ENCODE peak calls at places on chromosome 10, in ten cellular contexts. G is activated T-cell treated with anti-CD3 and anti-CD28 coated beads, Interleukin-2, amount 50 U/mL, for 4 hours; A is midbrain; L is HuH-7.5; E is B cell; N is activated B cell treated with CpG ODN at 0.5 μM for 24 hours; M is RWPE1; Y is neural progenitor cell; K is HFFc6; I is naive thymus-derived CD8-positive, alpha-beta T cell. X is an unnamed sample.

GRCh38 chr10:63396123-63396719 is 69.6 kb downstream of the JMJD1C start:
- DNase-seq in G (no peak), A (no peak), L (no peak), E (no peak), N (no peak), M (no peak), Y (no peak), K (no peak), I (no peak), X (no peak)

GRCh38 chr10:127549009-127549408 is at the start of gene NPS:
- DNase-seq in G (no peak), A (no peak), L (no peak), E (no peak), N (no peak), M (no peak), Y (no peak), K (no peak), I (no peak), X (no peak)

GRCh38 chr10:132447446-132448247 is 50.6 kb downstream of the PWWP2B start:
- DNase-seq in G (peak), A (no peak), L (no peak), E (peak), N (peak), M (peak), Y (peak), K (peak), I (peak), X (no peak)

GRCh38 chr10:118394557-118395194 is 52.6 kb upstream of the FAM204A start:
- DNase-seq in G (no peak), A (no peak), L (no peak), E (no peak), N (no peak), M (no peak), Y (no peak), K (no peak), I (no peak), X (no peak)

GRCh38 chr10:109875151-109875568 is 48.2 kb downstream of the XPNPEP1 start:
- DNase-seq in G (no peak), A (no peak), L (no peak), E (no peak), N (no peak), M (no peak), Y (no peak), K (no peak), I (no peak), X (no peak)

GRCh38 chr10:49047128-49047639 is 68.1 kb downstream of the VSTM4 start:
- DNase-seq in G (no peak), A (no peak), L (no peak), E (no peak), N (no peak), M (no peak), Y (no peak), K (no peak), I (no peak), X (no peak)

GRCh38 chr10:73577788-73578187 is 13.4 kb downstream of the USP54 start:
- DNase-seq in G (no peak), A (peak), L (no peak), E (no peak), N (no peak), M (no peak), Y (peak), K (no peak), I (no peak), X (no peak)

GRCh38 chr10:127013696-127014095 is 108.5 kb downstream of the DOCK1 start:
- DNase-seq in G (no peak), A (no peak), L (no peak), E (no peak), N (no peak), M (no peak), Y (no peak), K (no peak), I (no peak), X (no peak)

GRCh38 chr10:61397175-61397986 is 55.8 kb downstream of the TMEM26 start:
- DNase-seq in G (no peak), A (peak), L (no peak), E (peak), N (no peak), M (no peak), Y (no peak), K (no peak), I (no peak), X (no peak)

GRCh38 chr10:115829501-115830215 is 443.3 kb downstream of the GFRA1 start:
- DNase-seq in G (no peak), A (no peak), L (no peak), E (no peak), N (no peak), M (no peak), Y (peak), K (peak), I (no peak), X (no peak)

GRCh38 chr10:131425752-131426529 is 114.4 kb upstream of the TCERG1L start:
- DNase-seq in G (no peak), A (no peak), L (no peak), E (no peak), N (no peak), M (no peak), Y (no peak), K (no peak), I (no peak), X (no peak)

GRCh38 chr10:51852297-51852696 is 152.9 kb upstream of the CSTF2T start:
- DNase-seq in G (no peak), A (no peak), L (no peak), E (no peak), N (no peak), M (no peak), Y (no peak), K (no peak), I (no peak), X (no peak)

GRCh38 chr10:58385784-58386112 is 538 bp downstream of the TFAM start:
- DNase-seq in G (no peak), A (no peak), L (peak), E (no peak), N (peak), M (peak), Y (peak), K (no peak), I (no peak), X (no peak)